ENCODE peak calls at places on chromosome 3, in five cellular contexts. I is CD8-positive, alpha-beta T cell; T is colonic mucosa; Y is AG04450; Z is fibroblast of pulmonary artery. S is an unnamed sample.

GRCh38 chr3:181239456-181239855 is 249.9 kb upstream of the DNAJC19 start:
- DNase-seq in T (no peak), Z (no peak), Y (no peak), I (no peak), S (no peak)

GRCh38 chr3:37481986-37482385 is 307.6 kb upstream of the LRRFIP2 start:
- DNase-seq in I (no peak), Y (no peak), Z (no peak), T (no peak), S (no peak)

GRCh38 chr3:16079519-16079918 is 95.0 kb upstream of the GALNT15 start:
- DNase-seq in Z (peak), I (no peak), T (no peak), Y (no peak), S (no peak)

GRCh38 chr3:178097576-178097975 is 438.7 kb upstream of the KCNMB2 start:
- DNase-seq in Y (peak), I (no peak), T (no peak), Z (peak), S (no peak)

GRCh38 chr3:18422972-18423371 is 2.2 kb downstream of the SATB1 start:
- DNase-seq in T (no peak), I (no peak), Z (peak), Y (no peak), S (no peak)

GRCh38 chr3:94716326-94717018 is 653.6 kb downstream of the NSUN3 start:
- DNase-seq in T (peak), Y (no peak), Z (no peak), I (no peak), S (peak)

GRCh38 chr3:102163818-102164154 is 271.0 kb upstream of the ZPLD1 start:
- DNase-seq in I (no peak), T (no peak), Y (no peak), Z (no peak), S (no peak)

GRCh38 chr3:112508261-112508660 is 9.0 kb upstream of the BTLA start:
- DNase-seq in I (no peak), T (no peak), Z (no peak), Y (no peak), S (no peak)

GRCh38 chr3:123586131-123586530 is 1.3 kb upstream of the HACD2 start:
- DNase-seq in Z (peak), I (no peak), T (peak), Y (no peak), S (peak)

GRCh38 chr3:190217081-190217480 is 96.4 kb upstream of the P3H2 start:
- DNase-seq in T (no peak), I (no peak), Z (peak), Y (no peak), S (no peak)

GRCh38 chr3:155370198-155370597 is 76.7 kb upstream of the STRIT1 start:
- DNase-seq in Z (no peak), T (peak), I (no peak), Y (no peak), S (no peak)

GRCh38 chr3:129917423-129918007 is 24.0 kb upstream of the TMCC1 start:
- DNase-seq in Y (no peak), T (no peak), I (no peak), Z (no peak), S (no peak)

GRCh38 chr3:119913021-119913420 is 131.1 kb downstream of the NR1I2 start:
- DNase-seq in Y (no peak), I (no peak), T (no peak), Z (no peak), S (peak)

GRCh38 chr3:159937561-159937960 is 51.1 kb upstream of the IL12A start:
- DNase-seq in Y (no peak), T (no peak), I (no peak), Z (no peak), S (no peak)

GRCh38 chr3:107962946-107963345 is 127.9 kb downstream of the CD47 start:
- DNase-seq in T (no peak), Z (peak), Y (no peak), I (no peak), S (no peak)

GRCh38 chr3:71127052-71127451 is 456.5 kb downstream of the FOXP1 start:
- DNase-seq in T (no peak), Z (no peak), Y (no peak), I (no peak), S (no peak)

GRCh38 chr3:48403533-48404439 is 26.1 kb downstream of the PLXNB1 start:
- DNase-seq in T (no peak), Z (no peak), I (no peak), Y (no peak), S (no peak)

GRCh38 chr3:156509209-156510174 is 45.4 kb downstream of the SSR3 start:
- DNase-seq in Y (peak), I (no peak), Z (peak), T (no peak), S (peak)

GRCh38 chr3:89625945-89626344 is 518.5 kb downstream of the EPHA3 start:
- DNase-seq in I (no peak), Y (no peak), T (no peak), Z (no peak), S (no peak)

GRCh38 chr3:73687081-73688004 is 62.6 kb upstream of the PDZRN3 start:
- DNase-seq in I (no peak), T (no peak), Z (no peak), Y (peak), S (no peak)

GRCh38 chr3:194140520-194141414 is 4.8 kb downstream of the HES1 start:
- DNase-seq in T (peak), Y (no peak), Z (peak), I (no peak), S (no peak)

GRCh38 chr3:107884719-107885460 is 205.9 kb downstream of the CD47 start:
- DNase-seq in T (no peak), Y (peak), I (no peak), Z (peak), S (no peak)

GRCh38 chr3:22129101-22129500 is 378.1 kb upstream of the ZNF385D start:
- DNase-seq in Z (no peak), T (no peak), I (no peak), Y (no peak), S (no peak)

GRCh38 chr3:188764609-188765008 is 407.2 kb upstream of the TPRG1 start:
- DNase-seq in Z (no peak), T (no peak), Y (no peak), I (no peak), S (no peak)
- H3K4me3 ChIP-seq in Z (no peak), T (no peak), Y (no peak), I (no peak), S (no peak)

GRCh38 chr3:173538410-173538809 is 140.9 kb downstream of the NLGN1 start:
- DNase-seq in T (no peak), I (no peak), Y (no peak), Z (no peak), S (no peak)
- TF ChIP-seq CTCF in T (no peak), I (no peak), Y (no peak), Z (no peak), S (no peak)

GRCh38 chr3:24522155-24522579 is 27.5 kb upstream of the THRB start:
- DNase-seq in Y (no peak), Z (no peak), I (no peak), T (no peak), S (no peak)
- H3K4me3 ChIP-seq in Y (peak), Z (peak), I (no peak), T (peak), S (no peak)

DNA sequence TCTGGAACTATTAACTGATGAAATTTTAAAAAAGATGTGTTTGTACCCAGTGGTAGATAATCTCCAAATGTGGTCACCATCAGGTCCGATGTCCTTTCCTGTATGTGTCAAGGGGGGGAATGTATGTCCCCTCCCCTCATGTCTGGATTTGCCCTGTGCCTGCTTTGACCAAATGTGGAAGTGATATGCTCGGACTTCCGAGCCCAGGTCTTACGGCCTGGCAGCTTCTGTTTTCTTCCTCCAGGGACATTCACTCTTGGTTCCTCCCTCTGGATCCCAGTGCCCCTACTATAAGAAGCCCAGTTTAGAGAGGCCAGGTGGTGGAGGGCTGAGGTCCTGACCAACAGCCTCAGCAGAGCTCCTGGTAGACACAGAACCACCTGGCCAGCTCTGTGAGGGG is 75.5 kb downstream of the CCR1 start:
- DNase-seq in T (no peak), Y (no peak), Z (no peak), I (no peak), S (no peak)
- TF ChIP-seq CTCF in T (no peak), Y (no peak), Z (no peak), I (no peak), S (no peak)

GRCh38 chr3:147415337-147415736 is 6.2 kb downstream of the ZIC1 start:
- DNase-seq in I (no peak), Z (no peak), Y (no peak), T (no peak), S (no peak)
- H3K4me3 ChIP-seq in I (no peak), Z (no peak), Y (no peak), T (no peak), S (no peak)

DNA sequence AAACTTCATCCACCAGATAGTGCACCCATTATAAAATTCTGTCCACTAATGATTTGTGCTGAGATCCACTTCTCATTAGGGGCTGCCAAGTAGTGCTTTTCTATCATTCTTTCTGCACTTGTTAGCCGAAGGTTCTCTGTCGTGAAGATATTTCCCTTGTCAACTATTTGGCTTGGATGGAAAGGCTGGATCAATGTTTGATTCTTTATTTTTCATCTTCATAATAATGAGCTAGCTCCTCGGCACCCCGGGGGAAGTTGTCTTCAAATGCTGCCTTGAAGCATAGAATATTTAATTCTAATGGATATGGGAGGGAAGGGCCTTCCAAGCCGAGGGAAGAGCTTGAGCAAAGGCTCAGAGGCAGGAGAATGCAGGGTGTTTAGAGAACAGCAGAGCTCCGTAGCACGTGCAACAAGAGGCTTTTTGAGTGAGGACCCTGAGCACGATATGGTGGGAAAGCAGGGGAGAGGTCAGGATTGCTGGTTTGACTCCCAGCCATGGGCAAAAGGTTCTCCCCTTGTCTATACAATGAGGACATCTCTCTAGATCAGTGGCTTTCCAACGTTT is 16.3 kb upstream of the MUC20 start:
- DNase-seq in Y (no peak), Z (no peak), I (no peak), T (no peak), S (no peak)
- TF ChIP-seq CTCF in Y (no peak), Z (no peak), I (no peak), T (no peak), S (no peak)

GRCh38 chr3:127761101-127761802 is 61.1 kb downstream of the MGLL start:
- DNase-seq in Y (no peak), I (no peak), Z (no peak), T (no peak), S (no peak)

GRCh38 chr3:127763337-127763736 is 59.0 kb downstream of the MGLL start:
- DNase-seq in Z (no peak), T (no peak), Y (no peak), I (no peak), S (no peak)

GRCh38 chr3:127762787-127763105 is 59.6 kb downstream of the MGLL start:
- DNase-seq in Z (no peak), I (no peak), T (no peak), Y (no peak), S (no peak)

GRCh38 chr3:127763816-127764215 is 58.5 kb downstream of the MGLL start:
- DNase-seq in I (no peak), T (no peak), Y (no peak), Z (no peak), S (no peak)

DNA sequence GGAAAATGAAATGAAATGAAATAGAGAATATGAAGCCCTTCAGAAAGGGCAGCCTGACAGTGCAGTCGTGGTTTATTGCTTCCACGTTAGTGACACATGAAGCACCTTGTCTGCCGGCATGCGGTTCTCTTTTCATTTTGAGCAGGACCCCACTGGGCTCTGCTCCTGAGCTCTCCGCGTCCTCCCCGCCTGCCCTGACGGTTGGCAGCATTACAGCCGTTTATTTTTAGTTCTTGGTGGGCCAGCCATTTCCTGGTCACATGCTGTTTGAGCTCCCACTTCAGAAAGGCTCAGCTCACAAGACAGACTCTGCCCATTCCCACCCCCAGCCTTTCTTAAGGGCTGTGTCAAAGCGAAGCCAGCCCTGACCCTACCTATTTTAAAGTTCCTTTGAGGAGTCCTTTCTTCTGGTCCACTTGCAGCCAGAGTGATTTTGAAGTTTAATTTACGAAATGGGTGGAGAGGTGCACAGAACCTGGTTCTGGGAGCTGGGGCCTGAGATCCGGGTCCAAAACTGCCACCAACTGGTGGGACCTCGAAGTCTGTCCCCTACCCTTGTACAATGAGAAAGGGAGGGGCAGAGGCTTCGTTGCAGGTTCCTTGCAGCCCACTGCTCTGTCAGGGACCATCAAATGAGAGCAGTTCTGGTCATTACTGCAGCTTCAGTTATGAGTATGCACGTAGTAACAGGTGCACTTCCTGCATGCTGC is 60.1 kb downstream of the MGLL start:
- DNase-seq in I (no peak), Y (no peak), T (no peak), Z (no peak), S (no peak)
- H3K4me3 ChIP-seq in I (no peak), Y (no peak), T (no peak), Z (no peak), S (no peak)

S was measured in LNCaP clone FGC.